ENCODE peak calls at places on chromosomes 3 and 15, in seven cellular contexts. U, R, Y, E, D, C and B are unnamed samples.
A peak's percentile ranks its signal among the peaks of the same experiment; 100 is the strongest.

GRCh38 chr3:194269610-194270145 is 81.5 kb downstream of the CPN2 start:
- DNase-seq in U (peak; percentile 91), R (peak; percentile 86), Y (no peak), E (no peak), D (no peak), C (no peak), B (no peak)

GRCh38 chr15:99126930-99127329 is 22.1 kb downstream of the SYNM start:
- DNase-seq in U (no peak), R (no peak), Y (no peak), E (no peak), D (no peak), C (no peak), B (no peak)

GRCh38 chr3:134199240-134199639 is 51.4 kb downstream of the RYK start:
- DNase-seq in U (no peak), R (no peak), Y (no peak), E (no peak), D (no peak), C (no peak), B (no peak)

GRCh38 chr3:81549831-81550230 is 211.6 kb downstream of the GBE1 start:
- DNase-seq in U (no peak), R (no peak), Y (no peak), E (no peak), D (no peak), C (no peak), B (no peak)

GRCh38 chr15:73605759-73606423 is 27.3 kb downstream of the NPTN start:
- DNase-seq in U (peak; percentile 67), R (no peak), Y (no peak), E (no peak), D (no peak), C (no peak), B (no peak)

GRCh38 chr3:49339593-49339946 is 283 bp downstream of the USP4 start:
- DNase-seq in U (no peak), R (no peak), Y (peak; percentile 84), E (no peak), D (no peak), C (no peak), B (no peak)

GRCh38 chr3:38648024-38648658 is 1.3 kb downstream of the SCN5A start:
- DNase-seq in U (peak; percentile 44), R (no peak), Y (peak; percentile 81), E (no peak), D (no peak), C (no peak), B (no peak)

GRCh38 chr15:61653110-61653509 is 407.1 kb downstream of the VPS13C start:
- DNase-seq in U (peak; percentile 59), R (no peak), Y (no peak), E (no peak), D (no peak), C (no peak), B (no peak)

GRCh38 chr3:108089544-108089943 is 1.3 kb downstream of the CD47 start:
- DNase-seq in U (no peak), R (peak; percentile 26), Y (no peak), E (no peak), D (no peak), C (peak; percentile 18), B (peak; percentile 30)

GRCh38 chr3:17747184-17747889 is 4.9 kb upstream of the TBC1D5 start:
- DNase-seq in U (no peak), R (no peak), Y (no peak), E (no peak), D (no peak), C (peak; percentile 89), B (no peak)

GRCh38 chr3:100730524-100730923 is 21.2 kb downstream of the TFG start:
- DNase-seq in U (no peak), R (no peak), Y (no peak), E (no peak), D (no peak), C (peak; percentile 24), B (no peak)

GRCh38 chr3:52109556-52110380 is 44.5 kb downstream of the POC1A start:
- DNase-seq in U (no peak), R (no peak), Y (no peak), E (no peak), D (no peak), C (no peak), B (no peak)

GRCh38 chr3:52102934-52103333 is 46.6 kb upstream of the DUSP7 start:
- DNase-seq in U (no peak), R (no peak), Y (no peak), E (no peak), D (no peak), C (no peak), B (no peak)

GRCh38 chr3:52106951-52107611 is 47.1 kb downstream of the POC1A start:
- DNase-seq in U (no peak), R (no peak), Y (no peak), E (no peak), D (peak; percentile 89), C (no peak), B (no peak)

GRCh38 chr3:52108302-52109232 is 45.7 kb downstream of the POC1A start:
- DNase-seq in U (peak; percentile 61), R (peak; percentile 55), Y (no peak), E (no peak), D (no peak), C (no peak), B (no peak)

DNA sequence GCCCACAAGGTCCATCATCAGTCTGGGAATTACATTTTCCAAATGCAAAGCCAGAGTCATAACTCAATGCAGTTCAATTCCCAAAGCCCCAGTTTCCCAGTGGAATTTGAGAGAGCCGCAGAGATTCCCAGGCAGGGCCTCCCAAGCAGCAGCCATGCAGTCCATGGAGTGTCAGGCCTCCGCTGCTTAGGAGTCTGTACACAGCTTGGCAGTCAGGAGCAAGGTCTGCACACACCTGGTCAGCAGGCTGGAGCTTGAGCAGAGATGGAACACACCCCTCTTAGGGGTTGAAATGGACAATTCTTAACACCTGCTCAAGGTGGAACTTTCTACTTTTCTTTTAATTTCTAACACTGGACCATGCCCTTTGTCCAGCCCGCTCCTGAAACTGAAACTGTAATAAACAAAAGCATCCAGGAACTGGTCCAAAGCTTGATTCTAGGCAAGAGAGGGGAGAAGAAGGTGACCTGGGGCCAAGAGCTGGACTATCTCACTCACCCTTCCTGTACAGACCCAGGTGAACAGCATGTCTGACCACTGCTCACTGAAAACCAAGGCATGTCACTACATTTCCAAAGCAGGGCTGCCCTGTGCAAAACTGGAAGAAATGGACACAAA is 48.4 kb upstream of the DUSP7 start:
- DNase-seq in U (no peak), R (no peak), Y (no peak), E (no peak), D (no peak), C (no peak), B (no peak)
- TF ChIP-seq CTCF in U (no peak), R (no peak), Y (no peak), E (no peak), D (no peak), C (no peak), B (no peak)

DNA sequence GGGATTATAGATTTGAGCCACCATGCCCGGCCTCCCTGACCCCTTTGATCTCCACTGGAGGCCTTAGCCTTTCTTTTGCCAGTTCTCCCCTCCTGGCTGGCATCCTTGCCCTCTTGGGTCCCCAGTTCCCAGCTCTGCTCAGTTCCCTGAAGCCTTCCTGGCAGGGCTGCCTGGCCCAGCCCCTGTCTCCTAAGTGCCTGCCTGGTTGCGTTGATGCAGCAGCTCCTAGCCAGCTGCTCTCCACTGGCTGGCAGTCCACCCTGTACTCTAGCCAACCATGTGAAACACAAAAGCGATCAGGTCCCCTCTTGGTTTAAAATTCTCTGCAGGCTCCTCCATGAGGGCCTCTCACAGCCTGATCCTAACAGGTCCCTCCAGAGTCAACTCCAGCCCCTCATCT is 184.7 kb downstream of the RAB11A start:
- DNase-seq in U (no peak), R (no peak), Y (no peak), E (no peak), D (no peak), C (no peak), B (no peak)
- TF ChIP-seq CTCF in U (no peak), R (no peak), Y (no peak), E (no peak), D (no peak), C (no peak), B (no peak)

DNA sequence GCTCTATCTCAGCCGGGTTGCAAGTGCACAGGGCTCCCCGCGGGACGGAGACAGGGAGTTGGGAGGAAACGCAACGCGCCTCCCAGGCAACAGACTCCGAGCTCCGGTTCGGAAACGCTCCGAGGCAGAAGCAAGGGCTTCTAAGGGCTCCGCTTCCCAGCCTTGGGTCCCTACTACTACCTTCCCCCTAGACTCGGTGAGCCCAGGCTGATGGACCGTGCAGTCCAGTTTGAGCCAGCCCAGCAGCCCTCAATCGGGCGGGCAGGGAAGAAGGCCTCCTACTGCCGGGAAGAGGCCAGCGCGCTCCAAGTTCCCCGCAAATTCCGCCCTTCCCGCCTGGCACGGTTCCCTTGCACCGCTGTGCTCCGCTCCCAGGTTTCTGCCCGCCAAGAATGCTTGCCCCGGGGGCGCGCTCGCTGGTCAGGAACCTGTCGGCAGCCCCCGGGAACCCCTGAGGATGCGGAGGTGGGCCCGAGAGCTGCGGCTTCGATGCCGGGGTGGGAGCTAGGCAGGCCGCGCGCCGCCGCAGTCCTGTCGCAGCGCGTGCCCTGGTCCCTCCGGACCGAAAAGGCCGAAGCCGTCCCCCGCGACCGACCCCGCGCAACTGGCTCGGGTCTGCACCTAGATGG is 728 bp downstream of the TRANK1 start:
- DNase-seq in U (peak; percentile 86), R (peak; percentile 60), Y (peak; percentile 87), E (no peak), D (peak; percentile 53), C (peak; percentile 22), B (no peak)
- TF ChIP-seq CTCF in U (peak; percentile 35), R (no peak), Y (peak; percentile 13), E (no peak), D (peak; percentile 12), C (no peak), B (no peak)

GRCh38 chr3:10994311-10994710 is 1.8 kb downstream of the SLC6A1 start:
- DNase-seq in U (no peak), R (no peak), Y (no peak), E (no peak), D (no peak), C (no peak), B (no peak)

GRCh38 chr3:10988991-10989484 is 3.5 kb upstream of the SLC6A1 start:
- DNase-seq in U (peak; percentile 63), R (no peak), Y (no peak), E (no peak), D (no peak), C (no peak), B (no peak)

GRCh38 chr3:10993729-10994065 is 1.1 kb downstream of the SLC6A1 start:
- DNase-seq in U (no peak), R (no peak), Y (no peak), E (no peak), D (no peak), C (no peak), B (no peak)

GRCh38 chr3:10992946-10993728 is 589 bp downstream of the SLC6A1 start:
- DNase-seq in U (peak; percentile 71), R (no peak), Y (no peak), E (no peak), D (no peak), C (no peak), B (no peak)

GRCh38 chr3:10992017-10992945 is at the start of gene SLC6A1:
- DNase-seq in U (peak; percentile 87), R (no peak), Y (no peak), E (no peak), D (no peak), C (no peak), B (no peak)
- TF ChIP-seq CTCF in U (peak; percentile 61), R (no peak), Y (peak; percentile 38), E (no peak), D (no peak), C (no peak), B (no peak)